ENCODE peak calls at places on chromosomes 7 and 10, in seven cellular contexts. G is HuH-7.5, L is hepatocyte, M is ecto neural progenitor cell, V is iPS-NIHi11, D is psoas muscle, N is upper lobe of left lung. U is an unnamed sample.

GRCh38 chr7:113487925-113488731 is 369.8 kb upstream of the SMIM30 start:
- DNase-seq in D (no peak), M (no peak), L (no peak), N (peak), G (no peak), V (no peak), U (no peak)

GRCh38 chr7:30682131-30683083 is at the start of gene CRHR2:
- DNase-seq in M (peak), D (no peak), N (peak), G (no peak), V (peak), L (peak), U (peak)

GRCh38 chr10:124693801-124694416 is 50.3 kb downstream of the FAM53B start:
- DNase-seq in D (peak), V (no peak), M (no peak), N (no peak), L (no peak), G (no peak), U (no peak)

GRCh38 chr10:49220031-49220430 is 31.8 kb upstream of the TMEM273 start:
- DNase-seq in D (no peak), V (no peak), N (no peak), G (no peak), M (no peak), L (no peak), U (no peak)

GRCh38 chr10:87547734-87548311 is 43.1 kb downstream of the MINPP1 start:
- DNase-seq in L (no peak), N (no peak), G (no peak), D (no peak), M (no peak), V (no peak), U (no peak)

GRCh38 chr7:111292026-111292430 is 201.1 kb downstream of the LRRN3 start:
- DNase-seq in V (no peak), N (no peak), L (no peak), M (no peak), D (no peak), G (no peak), U (no peak)

GRCh38 chr7:74690474-74690873 is 33.0 kb downstream of the GTF2I start:
- DNase-seq in D (no peak), V (no peak), N (no peak), M (no peak), G (no peak), L (no peak), U (no peak)

GRCh38 chr10:70765794-70766594 is 19.2 kb downstream of the TBATA start:
- DNase-seq in L (no peak), M (no peak), D (no peak), V (no peak), G (no peak), N (no peak), U (no peak)

GRCh38 chr7:33710608-33711007 is 194.7 kb upstream of the BMPER start:
- DNase-seq in D (no peak), G (no peak), V (no peak), L (no peak), M (no peak), N (no peak), U (no peak)

GRCh38 chr7:90111-91063 is 102.0 kb upstream of the FAM20C start:
- DNase-seq in L (peak), D (no peak), V (no peak), N (no peak), G (no peak), M (no peak), U (no peak)

GRCh38 chr10:70396140-70396539 is 7.8 kb upstream of the EIF4EBP2 start:
- DNase-seq in N (no peak), D (no peak), M (no peak), V (no peak), G (no peak), L (no peak), U (no peak)

GRCh38 chr10:26479766-26480492 is 41.8 kb downstream of the APBB1IP start:
- DNase-seq in G (no peak), L (no peak), N (no peak), V (no peak), D (no peak), M (no peak), U (no peak)

GRCh38 chr10:11877506-11877905 is 54.4 kb downstream of the PROSER2 start:
- DNase-seq in N (no peak), G (no peak), L (no peak), M (no peak), V (no peak), D (peak), U (no peak)